ENCODE peak calls at places on chromosomes 2 and 18, in five cellular contexts. F is neural crest cell, W is BE2C, V is glutamatergic neuron, K is endothelial cell. P is an unnamed sample.

GRCh38 chr2:223967981-223968380 is 10.7 kb downstream of the MRPL44 start:
- DNase-seq in F (no peak), W (no peak), V (no peak), K (no peak), P (no peak)

GRCh38 chr2:123195957-123196356 is 829.1 kb upstream of the CNTNAP5 start:
- DNase-seq in F (no peak), W (no peak), V (no peak), K (no peak), P (no peak)

GRCh38 chr2:205496777-205497176 is 185.5 kb upstream of the NRP2 start:
- DNase-seq in F (no peak), W (no peak), V (no peak), K (no peak), P (no peak)

GRCh38 chr18:39531659-39532058 is 1966.1 kb upstream of the CELF4 start:
- DNase-seq in F (no peak), W (no peak), V (no peak), K (no peak), P (no peak)

GRCh38 chr2:58571181-58571852 is 330.2 kb upstream of the FANCL start:
- DNase-seq in F (peak), W (peak), V (no peak), K (peak), P (no peak)

GRCh38 chr2:75432761-75433361 is 127.9 kb downstream of the EVA1A start:
- DNase-seq in F (no peak), W (no peak), V (no peak), K (no peak), P (no peak)

GRCh38 chr2:66185497-66186034 is 249.4 kb upstream of the MEIS1 start:
- DNase-seq in F (no peak), W (no peak), V (no peak), K (no peak), P (no peak)

GRCh38 chr2:29810956-29811355 is 110.4 kb downstream of the ALK start:
- DNase-seq in F (no peak), W (no peak), V (no peak), K (no peak), P (no peak)

GRCh38 chr2:71631411-71631931 is 178.1 kb downstream of the DYSF start:
- DNase-seq in F (no peak), W (no peak), V (no peak), K (no peak), P (no peak)

GRCh38 chr2:219081701-219082331 is 21.1 kb upstream of the IHH start:
- DNase-seq in F (no peak), W (no peak), V (no peak), K (no peak), P (no peak)

GRCh38 chr2:222357930-222358329 is 59.1 kb upstream of the PAX3 start:
- DNase-seq in F (no peak), W (no peak), V (no peak), K (no peak), P (no peak)

GRCh38 chr2:121746071-121746578 is 9.3 kb upstream of the TSN start:
- DNase-seq in F (no peak), W (no peak), V (no peak), K (peak), P (no peak)

GRCh38 chr2:152055366-152056108 is 43.3 kb downstream of the CACNB4 start:
- DNase-seq in F (no peak), W (no peak), V (no peak), K (no peak), P (no peak)

GRCh38 chr2:109715302-109715937 is 78.7 kb upstream of the RGPD5 start:
- DNase-seq in F (no peak), W (no peak), V (no peak), K (no peak), P (no peak)

GRCh38 chr18:9437049-9437448 is 38.3 kb upstream of the RALBP1 start:
- DNase-seq in F (no peak), W (no peak), V (no peak), K (no peak), P (no peak)

GRCh38 chr2:232073699-232074098 is 112.2 kb downstream of the DIS3L2 start:
- DNase-seq in F (no peak), W (no peak), V (no peak), K (no peak), P (no peak)

GRCh38 chr2:149019768-149020167 is 18.7 kb upstream of the LYPD6B start:
- DNase-seq in F (no peak), W (no peak), V (no peak), K (no peak), P (no peak)

GRCh38 chr2:241571821-241572620 is 13.5 kb downstream of the BOK start:
- DNase-seq in F (no peak), W (no peak), V (no peak), K (no peak), P (no peak)

GRCh38 chr2:195473802-195474201 is 183.2 kb upstream of the SLC39A10 start:
- DNase-seq in F (no peak), W (no peak), V (no peak), K (no peak), P (no peak)

GRCh38 chr2:11581129-11581796 is 47.4 kb downstream of the GREB1 start:
- DNase-seq in F (no peak), W (no peak), V (no peak), K (no peak), P (peak)

GRCh38 chr18:3923750-3924149 is 473.8 kb downstream of the TGIF1 start:
- DNase-seq in F (no peak), W (no peak), V (no peak), K (no peak), P (no peak)

GRCh38 chr2:158724803-158725271 is 70.3 kb upstream of the DAPL1 start:
- DNase-seq in F (no peak), W (no peak), V (no peak), K (no peak), P (no peak)

GRCh38 chr2:180705122-180705521 is 275.3 kb upstream of the UBE2E3 start:
- DNase-seq in F (no peak), W (no peak), V (no peak), K (no peak), P (no peak)

GRCh38 chr2:234954551-234954992 is 2.8 kb downstream of the SH3BP4 start:
- DNase-seq in F (no peak), W (no peak), V (no peak), K (no peak), P (no peak)

GRCh38 chr2:206211657-206212255 is 52.1 kb downstream of the EEF1B2 start:
- DNase-seq in F (no peak), W (no peak), V (no peak), K (no peak), P (no peak)

GRCh38 chr2:128456281-128456680 is 137.6 kb upstream of the HS6ST1 start:
- DNase-seq in F (no peak), W (no peak), V (no peak), K (no peak), P (no peak)

GRCh38 chr2:233241803-233242202 is 9.7 kb upstream of the ATG16L1 start:
- DNase-seq in F (no peak), W (no peak), V (no peak), K (no peak), P (no peak)

GRCh38 chr2:33380001-33380609 is 96.3 kb upstream of the RASGRP3 start:
- DNase-seq in F (no peak), W (no peak), V (no peak), K (no peak), P (no peak)

GRCh38 chr18:28039078-28039477 is 137.9 kb downstream of the CDH2 start:
- DNase-seq in F (no peak), W (no peak), V (no peak), K (no peak), P (no peak)

GRCh38 chr18:44679912-44680270 is 797 bp upstream of the SETBP1 start:
- DNase-seq in F (peak), W (peak), V (peak), K (peak), P (no peak)

GRCh38 chr2:62309465-62310091 is 113.7 kb downstream of the B3GNT2 start:
- DNase-seq in F (no peak), W (peak), V (no peak), K (peak), P (no peak)

GRCh38 chr2:70994055-70994444 is 623 bp downstream of the TEX261 start:
- DNase-seq in F (no peak), W (no peak), V (peak), K (no peak), P (no peak)

GRCh38 chr2:6214471-6214870 is 522.3 kb downstream of the SOX11 start:
- DNase-seq in F (no peak), W (no peak), V (no peak), K (no peak), P (no peak)
- TF ChIP-seq CTCF in F (peak), W (no peak), V (no peak), K (no peak), P (no peak)

GRCh38 chr2:204176306-204176705 is 239.7 kb downstream of the ICOS start:
- DNase-seq in F (no peak), W (no peak), V (no peak), K (no peak), P (no peak)

GRCh38 chr2:204175552-204176271 is 239.1 kb downstream of the ICOS start:
- DNase-seq in F (no peak), W (peak), V (no peak), K (no peak), P (no peak)

GRCh38 chr2:204177251-204177976 is 240.9 kb downstream of the ICOS start:
- DNase-seq in F (no peak), W (no peak), V (no peak), K (no peak), P (no peak)

GRCh38 chr2:204180671-204181070 is 244.1 kb downstream of the ICOS start:
- DNase-seq in F (no peak), W (peak), V (no peak), K (no peak), P (no peak)

DNA sequence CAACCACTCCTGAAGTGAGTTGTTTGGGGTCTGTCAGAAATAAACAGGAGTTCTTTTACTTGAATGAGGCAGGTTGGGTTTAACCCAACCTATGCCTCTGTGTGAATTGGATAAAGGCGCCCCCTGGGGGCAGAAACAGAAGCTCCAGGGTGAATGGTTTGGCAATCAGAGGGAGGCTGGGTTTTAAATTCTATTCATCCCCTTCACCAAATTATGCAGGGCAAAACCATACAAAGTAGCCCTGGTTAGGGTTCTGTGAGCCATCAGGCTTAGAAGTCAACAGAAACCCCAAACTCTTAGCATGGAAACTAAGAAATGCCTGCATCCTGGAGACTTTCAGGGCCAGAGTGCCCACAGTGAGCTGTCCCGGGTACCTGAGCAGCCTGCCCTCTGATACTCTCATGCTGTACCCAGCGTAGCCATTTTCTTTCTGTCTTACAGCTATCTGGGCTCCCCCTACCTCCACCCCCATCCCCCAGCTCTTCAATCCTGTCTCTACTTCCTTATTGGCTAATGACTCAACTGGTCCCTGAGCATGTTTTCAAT is 241.5 kb downstream of the ICOS start:
- DNase-seq in F (peak), W (peak), V (peak), K (peak), P (no peak)
- TF ChIP-seq CTCF in F (peak), W (peak), V (peak), K (peak), P (peak)

GRCh38 chr2:237171396-237171795 is 85.7 kb downstream of the COPS8 start:
- DNase-seq in F (no peak), W (no peak), V (no peak), K (no peak), P (no peak)
- TF ChIP-seq CTCF in F (no peak), W (no peak), V (no peak), K (no peak), P (no peak)

GRCh38 chr2:204470178-204470620 is 75.1 kb upstream of the PARD3B start:
- DNase-seq in F (no peak), W (no peak), V (no peak), K (no peak), P (no peak)
- TF ChIP-seq CTCF in F (no peak), W (no peak), V (no peak), K (no peak), P (no peak)

DNA sequence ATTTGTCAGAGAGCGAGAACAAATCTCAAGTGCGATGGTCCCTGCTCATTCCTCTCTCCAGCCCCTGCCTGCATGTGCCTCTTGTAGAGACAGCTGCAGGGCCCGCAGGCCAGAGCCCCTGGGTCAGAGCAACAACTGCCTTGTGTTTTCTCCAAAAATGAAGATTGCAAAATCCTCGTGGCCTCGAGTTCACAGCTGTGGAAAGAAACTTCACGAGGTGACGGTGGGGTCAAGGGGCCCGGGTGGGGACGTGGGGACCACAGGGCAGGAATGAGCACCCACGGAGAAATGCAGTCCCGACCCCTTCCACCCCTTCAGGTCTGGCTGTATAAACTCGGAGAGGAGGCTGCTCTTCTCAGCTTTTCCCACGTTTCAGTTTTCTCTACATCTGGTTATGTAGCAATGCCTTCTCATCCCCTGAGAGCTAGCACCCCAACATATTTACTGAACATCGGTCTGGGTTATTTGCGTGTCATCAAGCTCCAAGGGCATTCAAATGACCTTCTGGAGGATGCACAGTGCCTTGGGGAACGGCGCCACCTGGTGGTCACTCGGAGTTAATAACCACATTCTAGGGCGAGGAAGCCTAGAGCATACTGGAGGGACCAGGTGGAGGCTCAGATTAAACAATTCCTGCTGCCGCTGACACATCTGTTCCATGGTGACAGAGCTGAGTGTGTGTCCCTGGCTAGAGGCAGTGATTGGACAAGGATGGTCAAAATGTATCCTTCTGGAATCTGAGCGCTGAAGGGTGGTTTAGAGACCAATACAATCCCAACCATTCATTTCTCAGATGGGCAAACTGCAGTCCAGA is 91.4 kb upstream of the CYRIA start:
- DNase-seq in F (peak), W (peak), V (peak), K (peak), P (peak)
- TF ChIP-seq CTCF in F (peak), W (peak), V (peak), K (peak), P (peak)

GRCh38 chr2:100237046-100237615 is 85.2 kb downstream of the LONRF2 start:
- DNase-seq in F (no peak), W (no peak), V (no peak), K (no peak), P (no peak)

GRCh38 chr2:100238471-100238870 is 83.8 kb downstream of the LONRF2 start:
- DNase-seq in F (no peak), W (no peak), V (peak), K (no peak), P (no peak)

GRCh38 chr2:100239513-100240210 is 82.6 kb downstream of the LONRF2 start:
- DNase-seq in F (no peak), W (no peak), V (no peak), K (no peak), P (no peak)

GRCh38 chr2:100236166-100236565 is 86.1 kb downstream of the LONRF2 start:
- DNase-seq in F (no peak), W (no peak), V (no peak), K (no peak), P (no peak)

GRCh38 chr2:100237770-100238169 is 84.5 kb downstream of the LONRF2 start:
- DNase-seq in F (no peak), W (no peak), V (no peak), K (no peak), P (no peak)
- TF ChIP-seq CTCF in F (no peak), W (no peak), V (no peak), K (no peak), P (no peak)

GRCh38 chr2:101988541-101988940 is 3.2 kb upstream of the IL1R2 start:
- DNase-seq in F (no peak), W (no peak), V (no peak), K (no peak), P (no peak)

GRCh38 chr2:101989740-101990460 is 1.9 kb upstream of the IL1R2 start:
- DNase-seq in F (no peak), W (no peak), V (no peak), K (no peak), P (no peak)

GRCh38 chr2:101993772-101994171 is 2.0 kb downstream of the IL1R2 start:
- DNase-seq in F (no peak), W (no peak), V (no peak), K (no peak), P (peak)

GRCh38 chr2:101995019-101995418 is 3.3 kb downstream of the IL1R2 start:
- DNase-seq in F (no peak), W (no peak), V (no peak), K (no peak), P (no peak)

GRCh38 chr2:101991731-101992145 is at the start of gene IL1R2:
- DNase-seq in F (no peak), W (no peak), V (no peak), K (no peak), P (peak)
- TF ChIP-seq CTCF in F (no peak), W (no peak), V (no peak), K (no peak), P (no peak)

DNA sequence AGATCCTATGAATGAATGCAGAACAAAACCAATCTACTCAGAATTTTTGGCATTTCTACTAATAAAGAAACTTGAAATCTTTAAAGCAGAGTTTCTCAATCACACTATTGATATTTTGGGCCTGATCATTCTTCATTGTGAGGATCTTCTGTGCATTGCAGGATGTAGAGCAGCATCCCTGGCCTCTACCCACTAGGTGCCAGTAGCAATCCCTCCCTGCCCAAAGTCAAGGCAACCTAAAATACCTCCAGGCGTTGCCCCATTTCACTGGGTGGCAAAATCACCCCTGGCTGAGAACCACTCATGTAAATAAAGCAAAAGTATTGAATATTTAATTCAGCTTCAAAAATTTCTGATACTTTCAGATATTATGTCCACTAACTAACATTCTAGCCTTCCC is 213.0 kb downstream of the SP3 start:
- DNase-seq in F (no peak), W (no peak), V (no peak), K (no peak), P (no peak)
- TF ChIP-seq CTCF in F (peak), W (peak), V (no peak), K (no peak), P (no peak)

P was measured in CD14-positive monocyte.